ENCODE peak calls at places on chromosomes 1 and 21, in six cellular contexts. U, K, A, S, H and L are unnamed samples.

GRCh38 chr1:57411262-57411661 is 12.6 kb downstream of the DAB1 start:
- DNase-seq in U (no peak), K (no peak), A (no peak), S (no peak), H (no peak), L (no peak)

GRCh38 chr1:12528021-12528852 is 89.8 kb downstream of the DHRS3 start:
- DNase-seq in U (no peak), K (no peak), A (no peak), S (peak; percentile 93), H (peak; percentile 98), L (no peak)

GRCh38 chr1:13783551-13783950 is 83.6 kb downstream of the PRDM2 start:
- DNase-seq in U (no peak), K (no peak), A (no peak), S (no peak), H (no peak), L (no peak)

GRCh38 chr1:38527373-38527966 is 332.1 kb downstream of the RRAGC start:
- DNase-seq in U (no peak), K (peak; percentile 26), A (peak; percentile 83), S (peak; percentile 76), H (no peak), L (peak; percentile 60)

GRCh38 chr1:229221106-229222019 is 49.5 kb upstream of the RAB4A start:
- DNase-seq in U (peak; percentile 34), K (no peak), A (no peak), S (no peak), H (peak; percentile 98), L (no peak)

GRCh38 chr1:211468595-211468994 is 23.4 kb downstream of the RD3 start:
- DNase-seq in U (no peak), K (no peak), A (no peak), S (no peak), H (no peak), L (no peak)

GRCh38 chr1:101137144-101138126 is 99.4 kb upstream of the S1PR1 start:
- DNase-seq in U (no peak), K (no peak), A (peak; percentile 39), S (no peak), H (peak; percentile 53), L (peak; percentile 51)

GRCh38 chr1:230047114-230047865 is 19.7 kb upstream of the GALNT2 start:
- DNase-seq in U (peak; percentile 50), K (peak; percentile 53), A (no peak), S (peak; percentile 67), H (no peak), L (peak; percentile 87)

GRCh38 chr1:58739851-58740466 is 40.1 kb upstream of the MYSM1 start:
- DNase-seq in U (no peak), K (no peak), A (no peak), S (peak; percentile 69), H (peak; percentile 52), L (peak; percentile 91)

GRCh38 chr21:25709684-25710265 is 24.9 kb downstream of the ATP5PF start:
- DNase-seq in U (no peak), K (peak; percentile 13), A (no peak), S (peak; percentile 36), H (no peak), L (peak; percentile 74)

GRCh38 chr1:198932351-198932991 is 293.6 kb downstream of the PTPRC start:
- DNase-seq in U (no peak), K (no peak), A (no peak), S (no peak), H (no peak), L (peak; percentile 14)

GRCh38 chr21:43741425-43742096 is 22.6 kb downstream of the PDXK start:
- DNase-seq in U (peak; percentile 59), K (no peak), A (no peak), S (no peak), H (no peak), L (peak; percentile 51)

GRCh38 chr1:36494971-36495370 is 12.3 kb upstream of the CSF3R start:
- DNase-seq in U (no peak), K (no peak), A (no peak), S (no peak), H (no peak), L (no peak)

GRCh38 chr1:168819668-168820067 is 90.7 kb upstream of the DPT start:
- DNase-seq in U (no peak), K (no peak), A (no peak), S (no peak), H (no peak), L (no peak)

GRCh38 chr1:226608699-226609505 is 60.3 kb downstream of the STUM start:
- DNase-seq in U (peak; percentile 88), K (peak; percentile 86), A (no peak), S (peak; percentile 81), H (peak; percentile 54), L (peak; percentile 91)

GRCh38 chr21:40120944-40121575 is 253.8 kb downstream of the PCP4 start:
- DNase-seq in U (no peak), K (no peak), A (no peak), S (peak; percentile 26), H (peak; percentile 2), L (peak; percentile 51)

GRCh38 chr1:245094092-245094491 is 60.7 kb upstream of the KIF26B start:
- DNase-seq in U (no peak), K (no peak), A (no peak), S (no peak), H (no peak), L (no peak)

GRCh38 chr1:167060141-167061072 is 29.8 kb downstream of the GPA33 start:
- DNase-seq in U (peak; percentile 41), K (no peak), A (no peak), S (no peak), H (no peak), L (peak; percentile 59)

GRCh38 chr1:157099633-157100009 is at the start of gene ETV3L:
- DNase-seq in U (no peak), K (no peak), A (no peak), S (no peak), H (no peak), L (no peak)

GRCh38 chr1:15128520-15129313 is 24.8 kb upstream of the TMEM51 start:
- DNase-seq in U (peak; percentile 94), K (peak; percentile 89), A (peak; percentile 38), S (peak; percentile 81), H (peak; percentile 59), L (peak; percentile 87)

GRCh38 chr1:199821029-199821779 is 206.3 kb upstream of the NR5A2 start:
- DNase-seq in U (no peak), K (no peak), A (no peak), S (no peak), H (no peak), L (no peak)

GRCh38 chr1:240170245-240170644 is 78.6 kb downstream of the FMN2 start:
- DNase-seq in U (no peak), K (no peak), A (no peak), S (no peak), H (no peak), L (no peak)

GRCh38 chr1:31249854-31250253 is 10.2 kb upstream of the NKAIN1 start:
- DNase-seq in U (no peak), K (no peak), A (no peak), S (no peak), H (no peak), L (no peak)

GRCh38 chr1:10736623-10737267 is 59.7 kb downstream of the CASZ1 start:
- DNase-seq in U (no peak), K (no peak), A (no peak), S (no peak), H (no peak), L (no peak)

GRCh38 chr1:94425821-94426484 is 7.8 kb downstream of the ABCD3 start:
- DNase-seq in U (no peak), K (no peak), A (no peak), S (no peak), H (peak; percentile 96), L (no peak)

GRCh38 chr1:93840956-93841482 is 38.0 kb downstream of the DNTTIP2 start:
- DNase-seq in U (no peak), K (no peak), A (no peak), S (no peak), H (no peak), L (no peak)

GRCh38 chr21:32233055-32233546 is 45.7 kb downstream of the MIS18A start:
- DNase-seq in U (no peak), K (no peak), A (no peak), S (no peak), H (no peak), L (no peak)

GRCh38 chr1:205370780-205371179 is 14.1 kb upstream of the KLHDC8A start:
- DNase-seq in U (no peak), K (no peak), A (no peak), S (no peak), H (no peak), L (no peak)

GRCh38 chr1:211535338-211535737 is 43.4 kb upstream of the RD3 start:
- DNase-seq in U (no peak), K (no peak), A (no peak), S (no peak), H (no peak), L (no peak)

GRCh38 chr1:57307382-57307781 is 116.5 kb downstream of the DAB1 start:
- DNase-seq in U (peak; percentile 53), K (peak; percentile 69), A (peak; percentile 3), S (peak; percentile 62), H (no peak), L (peak; percentile 91)

GRCh38 chr1:92707709-92708108 is 77.2 kb downstream of the EVI5 start:
- DNase-seq in U (no peak), K (no peak), A (no peak), S (no peak), H (no peak), L (no peak)

GRCh38 chr1:165112260-165112659 is 244.3 kb downstream of the LMX1A start:
- DNase-seq in U (no peak), K (no peak), A (no peak), S (no peak), H (no peak), L (no peak)

GRCh38 chr1:165114022-165114888 is 242.3 kb downstream of the LMX1A start:
- DNase-seq in U (peak; percentile 84), K (peak; percentile 72), A (no peak), S (peak; percentile 53), H (peak; percentile 35), L (peak; percentile 92)

GRCh38 chr1:165114889-165115285 is 241.6 kb downstream of the LMX1A start:
- DNase-seq in U (no peak), K (no peak), A (no peak), S (no peak), H (no peak), L (no peak)

GRCh38 chr1:165109013-165109412 is 247.5 kb downstream of the LMX1A start:
- DNase-seq in U (no peak), K (peak; percentile 25), A (no peak), S (no peak), H (no peak), L (peak; percentile 20)
- TF ChIP-seq CREB1 in U (no peak), K (no peak), A (no peak), S (no peak), H (no peak), L (no peak)

DNA sequence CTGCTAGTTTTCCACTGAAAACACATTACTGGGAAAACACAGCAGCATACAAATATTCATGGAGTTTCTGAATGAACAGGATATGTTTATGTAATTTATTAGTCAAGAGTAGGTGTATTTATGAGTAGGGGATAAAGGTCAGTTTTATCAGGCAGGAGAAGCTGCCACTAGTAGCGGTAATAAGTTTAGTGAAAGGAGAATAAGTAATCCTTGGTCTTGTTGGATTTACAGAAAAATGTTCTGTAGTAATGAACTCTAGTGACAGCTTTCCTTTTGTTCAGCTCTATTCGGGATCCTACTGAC is 1.2 kb downstream of the MAST2 start:
- DNase-seq in U (no peak), K (no peak), A (no peak), S (no peak), H (no peak), L (no peak)
- TF ChIP-seq CREB1 in U (no peak), K (no peak), A (no peak), S (no peak), H (no peak), L (no peak)

GRCh38 chr21:44930543-44930981 is 9.3 kb upstream of the SLX9 start:
- DNase-seq in U (no peak), K (no peak), A (no peak), S (no peak), H (no peak), L (no peak)
- TF ChIP-seq CREB1 in U (no peak), K (no peak), A (no peak), S (no peak), H (no peak), L (no peak)

GRCh38 chr21:44955141-44955802 is 15.4 kb downstream of the SLX9 start:
- DNase-seq in U (no peak), K (no peak), A (no peak), S (no peak), H (no peak), L (no peak)
- TF ChIP-seq CREB1 in U (no peak), K (no peak), A (no peak), S (no peak), H (no peak), L (no peak)